ENCODE peak calls at places on chromosomes 12 and 14, in ten cellular contexts. F, H, L, K, V, I, D, T, O and J are unnamed samples.

GRCh38 chr14:105469456-105470162 is 5.0 kb upstream of the CRIP2 start:
- DNase-seq in F (no peak), H (no peak), L (no peak), K (no peak), V (no peak), I (no peak), D (peak; percentile 64), T (no peak), O (no peak), J (no peak)

GRCh38 chr12:69500631-69501030 is 30.4 kb downstream of the FRS2 start:
- DNase-seq in F (no peak), H (no peak), L (no peak), K (no peak), V (no peak), I (no peak), D (no peak), T (peak; percentile 50), O (no peak), J (peak; percentile 36)

GRCh38 chr12:125853670-125854069 is 788.4 kb downstream of the AACS start:
- DNase-seq in F (no peak), H (no peak), L (no peak), K (no peak), V (no peak), I (no peak), D (no peak), T (no peak), O (no peak), J (no peak)

GRCh38 chr14:96752594-96752993 is 44.6 kb upstream of the VRK1 start:
- DNase-seq in F (no peak), H (no peak), L (no peak), K (peak; percentile 32), V (no peak), I (no peak), D (no peak), T (peak; percentile 5), O (no peak), J (no peak)

GRCh38 chr12:6380141-6381121 is 3.5 kb upstream of the LTBR start:
- DNase-seq in F (peak; percentile 43), H (no peak), L (no peak), K (peak; percentile 25), V (peak; percentile 55), I (no peak), D (peak; percentile 3), T (peak; percentile 56), O (no peak), J (no peak)

GRCh38 chr12:58893421-58893986 is 26.8 kb downstream of the LRIG3 start:
- DNase-seq in F (peak; percentile 76), H (no peak), L (no peak), K (no peak), V (no peak), I (no peak), D (no peak), T (peak; percentile 61), O (no peak), J (peak; percentile 53)

GRCh38 chr12:46407360-46407759 is 34.8 kb upstream of the SLC38A2 start:
- DNase-seq in F (no peak), H (no peak), L (no peak), K (peak; percentile 62), V (no peak), I (no peak), D (no peak), T (no peak), O (no peak), J (no peak)

GRCh38 chr12:132633398-132633797 is 14.8 kb downstream of the P2RX2 start:
- DNase-seq in F (no peak), H (no peak), L (no peak), K (no peak), V (no peak), I (no peak), D (no peak), T (no peak), O (no peak), J (no peak)

GRCh38 chr12:48000878-48001321 is 3.4 kb downstream of the COL2A1 start:
- DNase-seq in F (peak; percentile 40), H (peak; percentile 10), L (no peak), K (peak; percentile 92), V (peak; percentile 69), I (no peak), D (peak; percentile 32), T (peak; percentile 47), O (no peak), J (peak; percentile 58)

GRCh38 chr14:106390947-106391346 is 864.6 kb downstream of the TMEM121 start:
- DNase-seq in F (no peak), H (no peak), L (no peak), K (no peak), V (no peak), I (no peak), D (no peak), T (no peak), O (no peak), J (no peak)

GRCh38 chr12:89695830-89696229 is 12.8 kb downstream of the ATP2B1 start:
- DNase-seq in F (no peak), H (no peak), L (no peak), K (no peak), V (no peak), I (no peak), D (no peak), T (no peak), O (no peak), J (no peak)

GRCh38 chr12:103114296-103115055 is 157.0 kb downstream of the ASCL1 start:
- DNase-seq in F (no peak), H (no peak), L (no peak), K (no peak), V (no peak), I (no peak), D (no peak), T (no peak), O (peak; percentile 35), J (no peak)

GRCh38 chr12:14313379-14313778 is 52.1 kb upstream of the ATF7IP start:
- DNase-seq in F (no peak), H (no peak), L (no peak), K (peak; percentile 19), V (no peak), I (no peak), D (no peak), T (peak; percentile 13), O (no peak), J (no peak)

DNA sequence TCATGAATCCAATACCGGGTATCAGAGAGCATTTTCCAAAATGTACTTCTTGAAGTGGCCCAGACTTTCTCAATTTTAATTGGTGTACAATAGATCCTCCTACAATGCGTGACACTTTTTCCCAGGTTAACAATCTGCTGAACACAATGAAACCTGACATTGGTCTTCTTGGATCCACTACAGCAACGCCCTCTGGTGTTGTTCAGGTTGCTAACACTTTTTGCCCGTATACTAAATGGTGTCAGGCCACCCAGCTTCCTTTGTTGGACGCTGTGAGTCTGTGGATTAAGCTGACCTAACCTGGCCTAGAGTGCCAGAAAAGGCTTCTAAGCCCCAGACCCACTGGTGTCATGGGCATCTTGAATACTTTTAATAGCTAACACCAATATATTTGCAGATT is 89.2 kb downstream of the KCNK10 start:
- DNase-seq in F (no peak), H (no peak), L (no peak), K (no peak), V (peak; percentile 9), I (no peak), D (no peak), T (no peak), O (no peak), J (no peak)
- TF ChIP-seq CTCF in F (no peak), H (no peak), L (no peak), K (no peak), V (peak; percentile 19), I (no peak), D (no peak), T (peak; percentile 24), O (peak; percentile 53), J (no peak)

DNA sequence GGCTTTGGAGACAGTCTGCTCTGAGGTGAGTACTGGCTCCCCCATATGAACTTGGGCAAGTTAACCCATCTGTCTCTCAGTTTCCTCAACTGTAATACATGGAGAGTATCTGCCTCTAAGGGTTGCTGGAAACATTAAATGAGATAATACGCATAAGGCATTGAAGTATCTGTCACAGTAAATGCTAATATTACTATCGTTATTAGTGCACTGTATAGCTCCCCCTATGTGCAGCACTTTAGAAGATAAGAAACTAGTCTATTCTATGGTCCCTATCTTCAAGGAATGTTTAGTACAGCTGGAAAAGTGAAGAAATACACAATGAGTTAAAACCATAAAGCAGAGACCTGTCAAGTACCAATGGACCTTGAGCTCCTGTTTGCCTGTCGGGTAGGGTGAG is 51.7 kb upstream of the CFL2 start:
- DNase-seq in F (peak; percentile 6), H (no peak), L (no peak), K (no peak), V (no peak), I (no peak), D (no peak), T (no peak), O (no peak), J (no peak)
- TF ChIP-seq CTCF in F (no peak), H (no peak), L (no peak), K (peak; percentile 33), V (peak; percentile 22), I (no peak), D (no peak), T (peak; percentile 2), O (peak; percentile 11), J (peak; percentile 17)

DNA sequence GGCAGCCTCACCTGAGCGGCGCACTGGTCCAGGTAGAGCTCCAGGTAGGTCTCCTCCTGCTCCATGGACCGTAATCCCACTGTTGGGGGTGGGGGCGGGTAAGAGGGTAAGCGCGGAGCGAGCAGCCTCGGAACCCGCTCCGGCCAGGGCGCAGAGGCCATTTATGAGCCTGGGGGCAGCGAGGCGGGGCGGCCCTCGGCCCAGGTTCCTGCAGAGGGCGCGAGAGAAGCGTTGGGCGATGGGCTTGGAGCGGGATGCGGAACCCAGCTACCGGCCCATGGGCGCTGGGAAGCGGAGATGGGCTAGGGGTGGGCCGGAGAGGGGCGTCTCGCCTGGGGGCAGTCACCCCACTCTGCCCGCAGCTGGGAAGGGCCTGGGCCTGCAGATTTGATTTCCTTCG is at the start of gene TBPL2:
- DNase-seq in F (no peak), H (no peak), L (no peak), K (no peak), V (no peak), I (no peak), D (no peak), T (no peak), O (no peak), J (no peak)
- TF ChIP-seq CTCF in F (peak; percentile 25), H (no peak), L (no peak), K (no peak), V (peak; percentile 30), I (no peak), D (no peak), T (peak; percentile 11), O (peak; percentile 30), J (peak; percentile 30)

DNA sequence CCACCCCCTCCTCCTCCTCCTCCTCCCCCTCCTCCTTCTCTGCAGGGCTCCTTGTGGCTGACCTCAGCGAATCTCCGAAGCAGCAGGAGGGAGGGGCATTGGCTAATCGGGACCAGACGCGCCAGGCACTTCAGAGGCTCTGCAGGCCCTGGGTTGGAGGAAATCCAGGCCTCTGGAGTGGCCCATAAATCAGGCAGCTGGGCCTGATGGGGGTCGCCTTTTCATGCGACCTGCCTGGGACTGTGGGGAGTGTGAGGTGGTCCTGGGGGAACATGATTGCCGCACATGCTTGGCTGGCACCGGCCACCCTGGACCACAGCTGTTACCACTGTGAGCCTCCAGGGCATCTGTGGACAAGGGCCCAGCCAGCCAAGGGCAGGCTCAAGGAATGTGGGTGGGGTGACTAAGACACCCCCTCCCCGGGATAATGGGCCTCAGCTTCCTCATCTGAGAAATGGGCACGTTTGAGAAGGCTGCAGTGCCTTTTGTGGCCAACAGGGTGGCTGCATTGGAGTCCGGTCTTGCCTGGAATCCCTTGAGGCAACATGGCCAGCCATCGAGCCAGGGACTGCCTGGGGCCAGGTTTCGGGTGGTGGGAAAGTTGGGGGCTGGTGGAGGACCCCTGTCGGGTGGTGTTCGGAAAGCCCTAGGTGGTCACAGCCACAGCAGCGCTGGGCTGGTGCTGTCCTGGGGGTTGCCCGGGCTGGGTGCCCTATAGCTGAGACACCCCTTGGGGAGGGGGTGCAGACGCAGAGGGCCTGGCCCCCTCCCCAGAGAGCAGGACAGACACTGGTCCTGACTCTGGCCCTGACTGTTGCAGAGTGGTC is 12.0 kb downstream of the KIF26A start:
- DNase-seq in F (peak; percentile 27), H (no peak), L (no peak), K (no peak), V (peak; percentile 4), I (no peak), D (no peak), T (no peak), O (no peak), J (peak; percentile 67)
- TF ChIP-seq CTCF in F (peak; percentile 31), H (no peak), L (no peak), K (no peak), V (peak; percentile 20), I (no peak), D (no peak), T (no peak), O (peak; percentile 26), J (no peak)